ENCODE peak calls at places on chromosomes 3 and 15, in five cellular contexts. One of them, this sample, is unnamed.

GRCh38 chr3:185702564-185703225 is 116.6 kb downstream of the SENP2 start:
- DNase-seq in K562: peak
- DNase-seq in A549: no peak
- DNase-seq in GM12878: no peak
- DNase-seq in IMR-90: no peak
- DNase-seq in this sample: peak

GRCh38 chr15:66709884-66710283 is 7.8 kb downstream of the SMAD6 start:
- DNase-seq in K562: no peak
- DNase-seq in A549: no peak
- DNase-seq in IMR-90: no peak
- DNase-seq in GM12878: no peak
- DNase-seq in this sample: no peak

GRCh38 chr3:129596194-129597086 is 10.0 kb downstream of the PLXND1 start:
- DNase-seq in K562: peak
- DNase-seq in GM12878: no peak
- DNase-seq in A549: peak
- DNase-seq in IMR-90: peak
- DNase-seq in this sample: no peak

GRCh38 chr3:29065211-29065785 is 215.6 kb upstream of the RBMS3 start:
- DNase-seq in GM12878: no peak
- DNase-seq in A549: peak
- DNase-seq in K562: no peak
- DNase-seq in IMR-90: peak
- DNase-seq in this sample: peak

GRCh38 chr15:78370013-78370412 is 29.9 kb downstream of the CRABP1 start:
- DNase-seq in K562: no peak
- DNase-seq in A549: no peak
- DNase-seq in GM12878: no peak
- DNase-seq in IMR-90: no peak
- DNase-seq in this sample: no peak

GRCh38 chr3:129065727-129066087 is 5.1 kb downstream of the GP9 start:
- DNase-seq in GM12878: no peak
- DNase-seq in A549: no peak
- DNase-seq in IMR-90: no peak
- DNase-seq in K562: no peak
- DNase-seq in this sample: no peak

GRCh38 chr15:27673766-27674445 is 425.2 kb downstream of the OCA2 start:
- DNase-seq in K562: no peak
- DNase-seq in GM12878: no peak
- DNase-seq in A549: no peak
- DNase-seq in IMR-90: no peak
- DNase-seq in this sample: no peak

GRCh38 chr15:28911295-28911979 is 25.7 kb downstream of the APBA2 start:
- DNase-seq in GM12878: no peak
- DNase-seq in IMR-90: no peak
- DNase-seq in K562: peak
- DNase-seq in A549: no peak
- DNase-seq in this sample: no peak

GRCh38 chr3:33438871-33439270 is 1.3 kb downstream of the UBP1 start:
- DNase-seq in K562: no peak
- DNase-seq in IMR-90: peak
- DNase-seq in A549: no peak
- DNase-seq in GM12878: no peak
- DNase-seq in this sample: no peak

GRCh38 chr3:171459130-171459941 is 869 bp downstream of the TNIK start:
- DNase-seq in K562: no peak
- DNase-seq in A549: peak
- DNase-seq in IMR-90: peak
- DNase-seq in GM12878: no peak
- DNase-seq in this sample: peak

GRCh38 chr3:94739420-94739819 is 676.6 kb downstream of the NSUN3 start:
- DNase-seq in K562: no peak
- DNase-seq in IMR-90: no peak
- DNase-seq in A549: no peak
- DNase-seq in GM12878: no peak
- DNase-seq in this sample: no peak

GRCh38 chr15:80709542-80709941 is 14.4 kb downstream of the ABHD17C start:
- DNase-seq in K562: no peak
- DNase-seq in IMR-90: no peak
- DNase-seq in GM12878: no peak
- DNase-seq in A549: no peak
- DNase-seq in this sample: no peak

GRCh38 chr3:9942934-9943690 is 9.1 kb downstream of the PRRT3 start:
- DNase-seq in GM12878: no peak
- DNase-seq in A549: no peak
- DNase-seq in IMR-90: no peak
- DNase-seq in K562: no peak
- DNase-seq in this sample: no peak

GRCh38 chr3:184485906-184486305 is 75.7 kb upstream of the EPHB3 start:
- DNase-seq in A549: no peak
- DNase-seq in K562: no peak
- DNase-seq in IMR-90: no peak
- DNase-seq in GM12878: no peak
- DNase-seq in this sample: no peak

GRCh38 chr3:9452417-9452816 is 55.0 kb downstream of the SETD5 start:
- DNase-seq in A549: no peak
- DNase-seq in K562: no peak
- DNase-seq in GM12878: no peak
- DNase-seq in IMR-90: peak
- DNase-seq in this sample: no peak

GRCh38 chr3:113533534-113533892 is 1.2 kb downstream of the SIDT1 start:
- DNase-seq in IMR-90: no peak
- DNase-seq in GM12878: no peak
- DNase-seq in A549: no peak
- DNase-seq in K562: no peak
- DNase-seq in this sample: no peak

GRCh38 chr15:79962178-79962577 is 8.8 kb downstream of the BCL2A1 start:
- DNase-seq in IMR-90: no peak
- DNase-seq in GM12878: no peak
- DNase-seq in A549: no peak
- DNase-seq in K562: no peak
- DNase-seq in this sample: no peak

GRCh38 chr3:160869825-160870224 is 113.8 kb downstream of the PPM1L start:
- DNase-seq in K562: no peak
- DNase-seq in GM12878: no peak
- DNase-seq in IMR-90: no peak
- DNase-seq in A549: no peak
- DNase-seq in this sample: peak

GRCh38 chr3:194270627-194271458 is 80.3 kb downstream of the CPN2 start:
- DNase-seq in IMR-90: no peak
- DNase-seq in GM12878: no peak
- DNase-seq in A549: no peak
- DNase-seq in K562: no peak
- DNase-seq in this sample: no peak

GRCh38 chr3:30986551-30986950 is 92.1 kb upstream of the GADL1 start:
- DNase-seq in GM12878: no peak
- DNase-seq in A549: no peak
- DNase-seq in K562: no peak
- DNase-seq in IMR-90: no peak
- DNase-seq in this sample: no peak

GRCh38 chr3:13352621-13353131 is 67.4 kb downstream of the NUP210 start:
- DNase-seq in A549: peak
- DNase-seq in IMR-90: peak
- DNase-seq in K562: peak
- DNase-seq in GM12878: no peak
- DNase-seq in this sample: no peak

GRCh38 chr3:64945171-64945684 is 257.4 kb upstream of the ADAMTS9 start:
- DNase-seq in GM12878: no peak
- DNase-seq in A549: no peak
- DNase-seq in IMR-90: no peak
- DNase-seq in K562: no peak
- DNase-seq in this sample: no peak

GRCh38 chr3:11138371-11138770 is 15.9 kb upstream of the HRH1 start:
- DNase-seq in A549: no peak
- DNase-seq in GM12878: no peak
- DNase-seq in IMR-90: no peak
- DNase-seq in K562: no peak
- DNase-seq in this sample: no peak

GRCh38 chr3:11140713-11141104 is 13.6 kb upstream of the HRH1 start:
- DNase-seq in GM12878: no peak
- DNase-seq in A549: no peak
- DNase-seq in IMR-90: no peak
- DNase-seq in K562: no peak
- DNase-seq in this sample: no peak

GRCh38 chr3:11137627-11137959 is 16.7 kb upstream of the HRH1 start:
- DNase-seq in IMR-90: no peak
- DNase-seq in GM12878: no peak
- DNase-seq in A549: no peak
- DNase-seq in K562: no peak
- DNase-seq in this sample: no peak

GRCh38 chr3:11136871-11137626 is 17.2 kb upstream of the HRH1 start:
- DNase-seq in GM12878: no peak
- DNase-seq in IMR-90: peak
- DNase-seq in A549: peak
- DNase-seq in K562: peak
- DNase-seq in this sample: peak

GRCh38 chr3:11140054-11140712 is 14.1 kb upstream of the HRH1 start:
- DNase-seq in A549: peak
- DNase-seq in GM12878: peak
- DNase-seq in IMR-90: no peak
- DNase-seq in K562: no peak
- DNase-seq in this sample: no peak
- TF ChIP-seq BHLHE40 in A549: no peak
- TF ChIP-seq BHLHE40 in GM12878: no peak
- TF ChIP-seq BHLHE40 in IMR-90: no peak
- TF ChIP-seq BHLHE40 in K562: no peak
- TF ChIP-seq BHLHE40 in this sample: no peak

DNA sequence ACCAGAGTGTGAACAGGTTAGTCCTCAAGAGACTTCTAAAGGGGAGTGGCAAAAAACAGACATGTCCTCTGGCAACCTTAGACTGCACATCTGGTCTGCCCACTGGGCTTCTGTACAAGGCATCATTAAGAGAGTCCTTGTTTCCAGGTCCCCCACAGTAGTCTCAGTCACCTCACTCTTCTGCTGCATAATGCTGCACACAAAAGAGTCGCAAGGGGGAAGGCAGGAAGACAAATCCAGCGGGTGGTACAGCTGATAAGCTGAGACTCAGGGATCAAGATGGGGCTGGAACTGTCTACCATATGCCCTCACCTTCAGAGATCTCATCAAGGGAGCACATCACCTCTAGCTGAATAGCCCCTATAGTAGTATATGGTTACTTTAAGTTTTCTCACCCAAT is 27.4 kb upstream of the RPS17 start:
- DNase-seq in A549: no peak
- DNase-seq in K562: no peak
- DNase-seq in GM12878: no peak
- DNase-seq in IMR-90: no peak
- DNase-seq in this sample: no peak
- TF ChIP-seq BHLHE40 in A549: no peak
- TF ChIP-seq BHLHE40 in K562: no peak
- TF ChIP-seq BHLHE40 in GM12878: no peak
- TF ChIP-seq BHLHE40 in IMR-90: no peak
- TF ChIP-seq BHLHE40 in this sample: no peak

DNA sequence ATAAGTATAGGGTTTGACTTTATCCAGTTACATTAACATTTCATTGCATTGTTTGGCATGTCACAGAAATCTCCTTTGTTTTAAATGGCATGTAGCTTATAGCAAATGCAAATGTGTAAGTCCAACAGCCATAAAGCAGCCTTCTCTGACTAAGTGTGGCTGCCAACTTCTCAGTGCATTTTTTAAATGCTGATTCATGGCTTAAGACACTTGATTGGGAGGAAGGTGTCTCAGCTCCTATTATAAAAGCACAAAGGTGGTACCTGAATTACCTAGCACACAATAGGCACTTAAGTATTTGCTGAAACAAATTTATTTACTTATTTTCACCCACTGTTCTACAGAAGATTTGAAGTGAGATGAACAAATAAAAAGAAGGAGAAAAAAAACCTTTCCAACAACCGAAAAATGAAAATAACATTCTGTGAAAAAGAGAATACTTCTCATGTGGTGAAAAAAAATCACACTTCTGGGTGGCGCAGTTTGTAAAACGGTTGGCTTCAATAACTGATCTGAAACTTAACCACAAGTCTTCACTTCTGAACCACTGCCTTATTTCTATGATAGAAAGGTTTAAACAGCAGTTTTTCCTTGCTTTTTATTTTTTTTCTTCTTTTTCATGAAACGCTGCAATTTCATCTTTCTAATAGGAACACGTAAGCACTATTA is 105.5 kb upstream of the ICE2 start:
- DNase-seq in A549: no peak
- DNase-seq in K562: no peak
- DNase-seq in IMR-90: no peak
- DNase-seq in GM12878: no peak
- DNase-seq in this sample: no peak
- TF ChIP-seq BHLHE40 in A549: no peak
- TF ChIP-seq BHLHE40 in K562: no peak
- TF ChIP-seq BHLHE40 in IMR-90: no peak
- TF ChIP-seq BHLHE40 in GM12878: peak
- TF ChIP-seq BHLHE40 in this sample: no peak

GRCh38 chr15:24858737-24859601 is 95.8 kb upstream of the SNRPN start:
- DNase-seq in IMR-90: peak
- DNase-seq in GM12878: no peak
- DNase-seq in A549: no peak
- DNase-seq in K562: no peak
- DNase-seq in this sample: no peak

GRCh38 chr15:24857094-24857437 is 97.7 kb upstream of the SNRPN start:
- DNase-seq in A549: no peak
- DNase-seq in GM12878: no peak
- DNase-seq in K562: no peak
- DNase-seq in IMR-90: peak
- DNase-seq in this sample: no peak

GRCh38 chr15:24861014-24861690 is 93.6 kb upstream of the SNRPN start:
- DNase-seq in A549: no peak
- DNase-seq in IMR-90: peak
- DNase-seq in K562: no peak
- DNase-seq in GM12878: no peak
- DNase-seq in this sample: no peak

GRCh38 chr15:24857777-24858176 is 97.0 kb upstream of the SNRPN start:
- DNase-seq in A549: no peak
- DNase-seq in IMR-90: peak
- DNase-seq in GM12878: no peak
- DNase-seq in K562: no peak
- DNase-seq in this sample: no peak

DNA sequence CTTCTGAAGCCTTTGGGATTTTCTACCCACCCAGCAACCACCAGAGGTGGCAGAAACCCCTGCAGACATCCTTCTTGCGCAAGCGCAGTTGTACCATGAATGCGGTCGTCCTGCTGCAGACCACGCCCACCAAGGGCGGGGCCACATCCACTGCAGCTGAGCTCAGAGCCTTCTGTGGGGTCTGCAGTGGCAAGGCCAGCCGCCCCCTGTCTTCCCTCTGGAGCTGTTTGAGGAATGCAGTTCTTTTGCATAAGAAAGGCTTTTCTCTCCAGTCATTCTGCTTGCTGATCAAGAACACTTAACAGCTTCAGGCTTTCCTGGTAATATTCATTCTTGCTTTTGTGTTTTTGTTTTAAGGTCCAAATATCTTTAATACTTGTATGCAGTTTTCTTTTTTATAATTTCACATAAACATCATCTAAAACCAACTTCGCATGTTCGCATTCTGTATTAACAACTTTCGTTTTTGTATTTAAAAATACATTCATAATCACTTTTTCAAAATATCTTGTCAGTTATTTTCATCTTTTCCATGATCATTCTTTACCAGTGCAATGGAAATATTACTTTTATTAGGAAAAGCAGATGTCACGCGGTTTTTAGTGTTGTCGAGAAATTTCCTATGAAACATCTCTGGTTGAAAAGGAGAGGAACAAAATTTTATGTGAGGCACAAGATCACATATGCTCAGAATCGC is 98.2 kb upstream of the SNRPN start:
- DNase-seq in GM12878: no peak
- DNase-seq in A549: no peak
- DNase-seq in K562: peak
- DNase-seq in IMR-90: peak
- DNase-seq in this sample: no peak
- TF ChIP-seq BHLHE40 in GM12878: no peak
- TF ChIP-seq BHLHE40 in A549: no peak
- TF ChIP-seq BHLHE40 in K562: no peak
- TF ChIP-seq BHLHE40 in IMR-90: no peak
- TF ChIP-seq BHLHE40 in this sample: no peak